ENCODE peak calls at places on chromosomes 2 and 18, in nine cellular contexts. One of them, this sample, is unnamed.

GRCh38 chr2:5467506-5467905 is 224.7 kb upstream of the SOX11 start:
- DNase-seq in neural progenitor cell: no peak
- DNase-seq in Right ventricle myocardium superior: no peak
- DNase-seq in transverse colon: no peak
- DNase-seq in foreskin fibroblast: no peak
- DNase-seq in islet precursor cell: no peak
- DNase-seq in T-helper 1 cell: no peak
- DNase-seq in naive thymus-derived CD8-positive, alpha-beta T cell: no peak
- DNase-seq in left ventricle myocardium inferior: no peak
- DNase-seq in this sample: no peak

GRCh38 chr2:122748552-122749011 is 993.1 kb downstream of the TSN start:
- DNase-seq in transverse colon: no peak
- DNase-seq in T-helper 1 cell: no peak
- DNase-seq in foreskin fibroblast: peak; percentile 2
- DNase-seq in naive thymus-derived CD8-positive, alpha-beta T cell: no peak
- DNase-seq in left ventricle myocardium inferior: no peak
- DNase-seq in Right ventricle myocardium superior: no peak
- DNase-seq in islet precursor cell: peak; percentile 70
- DNase-seq in neural progenitor cell: peak; percentile 28
- DNase-seq in this sample: no peak

GRCh38 chr2:205675861-205676516 is 6.3 kb upstream of the NRP2 start:
- DNase-seq in neural progenitor cell: peak; percentile 67
- DNase-seq in naive thymus-derived CD8-positive, alpha-beta T cell: no peak
- DNase-seq in islet precursor cell: peak; percentile 68
- DNase-seq in Right ventricle myocardium superior: no peak
- DNase-seq in foreskin fibroblast: no peak
- DNase-seq in T-helper 1 cell: no peak
- DNase-seq in left ventricle myocardium inferior: no peak
- DNase-seq in transverse colon: no peak
- DNase-seq in this sample: no peak

GRCh38 chr2:218821605-218822211 is 9.9 kb downstream of the PRKAG3 start:
- DNase-seq in islet precursor cell: no peak
- DNase-seq in transverse colon: no peak
- DNase-seq in naive thymus-derived CD8-positive, alpha-beta T cell: no peak
- DNase-seq in neural progenitor cell: no peak
- DNase-seq in left ventricle myocardium inferior: no peak
- DNase-seq in foreskin fibroblast: no peak
- DNase-seq in Right ventricle myocardium superior: no peak
- DNase-seq in T-helper 1 cell: no peak
- DNase-seq in this sample: no peak

GRCh38 chr2:127293386-127293757 is 572 bp downstream of the ERCC3 start:
- DNase-seq in naive thymus-derived CD8-positive, alpha-beta T cell: no peak
- DNase-seq in left ventricle myocardium inferior: no peak
- DNase-seq in Right ventricle myocardium superior: no peak
- DNase-seq in T-helper 1 cell: no peak
- DNase-seq in transverse colon: no peak
- DNase-seq in neural progenitor cell: no peak
- DNase-seq in foreskin fibroblast: no peak
- DNase-seq in islet precursor cell: peak; percentile 61
- DNase-seq in this sample: no peak

GRCh38 chr18:44725300-44726096 is 44.8 kb downstream of the SETBP1 start:
- DNase-seq in foreskin fibroblast: peak; percentile 68
- DNase-seq in T-helper 1 cell: no peak
- DNase-seq in neural progenitor cell: no peak
- DNase-seq in left ventricle myocardium inferior: no peak
- DNase-seq in transverse colon: peak; percentile 56
- DNase-seq in naive thymus-derived CD8-positive, alpha-beta T cell: no peak
- DNase-seq in islet precursor cell: peak; percentile 43
- DNase-seq in Right ventricle myocardium superior: peak; percentile 55
- DNase-seq in this sample: peak; percentile 67

GRCh38 chr2:105604938-105605337 is 139.8 kb upstream of the NCK2 start:
- DNase-seq in foreskin fibroblast: no peak
- DNase-seq in islet precursor cell: no peak
- DNase-seq in left ventricle myocardium inferior: peak; percentile 20
- DNase-seq in naive thymus-derived CD8-positive, alpha-beta T cell: no peak
- DNase-seq in T-helper 1 cell: no peak
- DNase-seq in neural progenitor cell: no peak
- DNase-seq in transverse colon: no peak
- DNase-seq in Right ventricle myocardium superior: no peak
- DNase-seq in this sample: no peak

GRCh38 chr2:84904151-84904550 is 1.3 kb upstream of the TMSB10 start:
- DNase-seq in transverse colon: no peak
- DNase-seq in left ventricle myocardium inferior: no peak
- DNase-seq in islet precursor cell: peak; percentile 43
- DNase-seq in Right ventricle myocardium superior: no peak
- DNase-seq in neural progenitor cell: no peak
- DNase-seq in foreskin fibroblast: no peak
- DNase-seq in T-helper 1 cell: no peak
- DNase-seq in naive thymus-derived CD8-positive, alpha-beta T cell: no peak
- DNase-seq in this sample: no peak

GRCh38 chr18:63427566-63427965 is 5.3 kb upstream of the VPS4B start:
- DNase-seq in Right ventricle myocardium superior: no peak
- DNase-seq in left ventricle myocardium inferior: no peak
- DNase-seq in T-helper 1 cell: no peak
- DNase-seq in islet precursor cell: peak; percentile 69
- DNase-seq in transverse colon: peak; percentile 33
- DNase-seq in naive thymus-derived CD8-positive, alpha-beta T cell: no peak
- DNase-seq in foreskin fibroblast: no peak
- DNase-seq in neural progenitor cell: no peak
- DNase-seq in this sample: no peak

GRCh38 chr2:48482313-48482712 is 47.6 kb upstream of the STON1 start:
- DNase-seq in left ventricle myocardium inferior: no peak
- DNase-seq in islet precursor cell: no peak
- DNase-seq in Right ventricle myocardium superior: no peak
- DNase-seq in T-helper 1 cell: no peak
- DNase-seq in foreskin fibroblast: peak; percentile 53
- DNase-seq in naive thymus-derived CD8-positive, alpha-beta T cell: no peak
- DNase-seq in transverse colon: no peak
- DNase-seq in neural progenitor cell: no peak
- DNase-seq in this sample: no peak

GRCh38 chr2:189576361-189576760 is 4.2 kb downstream of the SLC40A1 start:
- DNase-seq in T-helper 1 cell: no peak
- DNase-seq in transverse colon: no peak
- DNase-seq in islet precursor cell: no peak
- DNase-seq in naive thymus-derived CD8-positive, alpha-beta T cell: no peak
- DNase-seq in left ventricle myocardium inferior: peak; percentile 40
- DNase-seq in neural progenitor cell: no peak
- DNase-seq in foreskin fibroblast: no peak
- DNase-seq in Right ventricle myocardium superior: peak; percentile 47
- DNase-seq in this sample: no peak

GRCh38 chr2:23285076-23285795 is 99.7 kb upstream of the KLHL29 start:
- DNase-seq in foreskin fibroblast: no peak
- DNase-seq in naive thymus-derived CD8-positive, alpha-beta T cell: no peak
- DNase-seq in transverse colon: no peak
- DNase-seq in islet precursor cell: no peak
- DNase-seq in left ventricle myocardium inferior: no peak
- DNase-seq in Right ventricle myocardium superior: no peak
- DNase-seq in neural progenitor cell: no peak
- DNase-seq in T-helper 1 cell: no peak
- DNase-seq in this sample: no peak

GRCh38 chr18:38256366-38256765 is 690.8 kb upstream of the CELF4 start:
- DNase-seq in islet precursor cell: peak; percentile 59
- DNase-seq in transverse colon: no peak
- DNase-seq in Right ventricle myocardium superior: no peak
- DNase-seq in naive thymus-derived CD8-positive, alpha-beta T cell: no peak
- DNase-seq in T-helper 1 cell: no peak
- DNase-seq in left ventricle myocardium inferior: no peak
- DNase-seq in foreskin fibroblast: no peak
- DNase-seq in neural progenitor cell: no peak
- DNase-seq in this sample: no peak

GRCh38 chr2:171541202-171541884 is 19.1 kb downstream of the CYBRD1 start:
- DNase-seq in Right ventricle myocardium superior: no peak
- DNase-seq in foreskin fibroblast: no peak
- DNase-seq in T-helper 1 cell: no peak
- DNase-seq in naive thymus-derived CD8-positive, alpha-beta T cell: no peak
- DNase-seq in islet precursor cell: no peak
- DNase-seq in left ventricle myocardium inferior: no peak
- DNase-seq in neural progenitor cell: no peak
- DNase-seq in transverse colon: no peak
- DNase-seq in this sample: no peak

GRCh38 chr2:166765141-166765540 is 123.1 kb upstream of the XIRP2 start:
- DNase-seq in foreskin fibroblast: no peak
- DNase-seq in T-helper 1 cell: no peak
- DNase-seq in naive thymus-derived CD8-positive, alpha-beta T cell: no peak
- DNase-seq in islet precursor cell: no peak
- DNase-seq in neural progenitor cell: peak; percentile 13
- DNase-seq in left ventricle myocardium inferior: no peak
- DNase-seq in Right ventricle myocardium superior: no peak
- DNase-seq in transverse colon: no peak
- DNase-seq in this sample: no peak

GRCh38 chr2:120951701-120952100 is 216.0 kb downstream of the GLI2 start:
- DNase-seq in transverse colon: no peak
- DNase-seq in neural progenitor cell: no peak
- DNase-seq in Right ventricle myocardium superior: no peak
- DNase-seq in islet precursor cell: no peak
- DNase-seq in left ventricle myocardium inferior: no peak
- DNase-seq in foreskin fibroblast: no peak
- DNase-seq in T-helper 1 cell: no peak
- DNase-seq in naive thymus-derived CD8-positive, alpha-beta T cell: no peak
- DNase-seq in this sample: no peak

GRCh38 chr18:5582849-5583667 is 39.3 kb upstream of the EPB41L3 start:
- DNase-seq in transverse colon: no peak
- DNase-seq in Right ventricle myocardium superior: no peak
- DNase-seq in T-helper 1 cell: no peak
- DNase-seq in naive thymus-derived CD8-positive, alpha-beta T cell: no peak
- DNase-seq in foreskin fibroblast: no peak
- DNase-seq in neural progenitor cell: no peak
- DNase-seq in islet precursor cell: peak; percentile 85
- DNase-seq in left ventricle myocardium inferior: no peak
- DNase-seq in this sample: no peak

GRCh38 chr2:73970850-73971471 is 13.7 kb upstream of the TET3 start:
- DNase-seq in neural progenitor cell: no peak
- DNase-seq in islet precursor cell: no peak
- DNase-seq in transverse colon: peak; percentile 82
- DNase-seq in left ventricle myocardium inferior: peak; percentile 83
- DNase-seq in foreskin fibroblast: no peak
- DNase-seq in Right ventricle myocardium superior: peak; percentile 89
- DNase-seq in naive thymus-derived CD8-positive, alpha-beta T cell: peak; percentile 85
- DNase-seq in T-helper 1 cell: peak; percentile 19
- DNase-seq in this sample: peak; percentile 57

GRCh38 chr2:112920923-112921532 is 10.1 kb downstream of the IL37 start:
- DNase-seq in left ventricle myocardium inferior: no peak
- DNase-seq in islet precursor cell: no peak
- DNase-seq in neural progenitor cell: no peak
- DNase-seq in Right ventricle myocardium superior: no peak
- DNase-seq in transverse colon: no peak
- DNase-seq in naive thymus-derived CD8-positive, alpha-beta T cell: no peak
- DNase-seq in foreskin fibroblast: no peak
- DNase-seq in T-helper 1 cell: no peak
- DNase-seq in this sample: no peak

GRCh38 chr2:58800846-58801245 is 559.7 kb upstream of the FANCL start:
- DNase-seq in left ventricle myocardium inferior: no peak
- DNase-seq in neural progenitor cell: no peak
- DNase-seq in transverse colon: no peak
- DNase-seq in T-helper 1 cell: no peak
- DNase-seq in islet precursor cell: no peak
- DNase-seq in naive thymus-derived CD8-positive, alpha-beta T cell: no peak
- DNase-seq in foreskin fibroblast: no peak
- DNase-seq in Right ventricle myocardium superior: no peak
- DNase-seq in this sample: no peak

GRCh38 chr18:62287753-62288668 is 37.1 kb upstream of the TNFRSF11A start:
- DNase-seq in naive thymus-derived CD8-positive, alpha-beta T cell: no peak
- DNase-seq in foreskin fibroblast: no peak
- DNase-seq in transverse colon: no peak
- DNase-seq in Right ventricle myocardium superior: no peak
- DNase-seq in islet precursor cell: no peak
- DNase-seq in T-helper 1 cell: no peak
- DNase-seq in neural progenitor cell: no peak
- DNase-seq in left ventricle myocardium inferior: no peak
- DNase-seq in this sample: no peak

This sample was measured in B cell.